ENCODE peak calls at places on chromosome 12, in seven cellular contexts. Z is HL-60, W is NB4, X is cardiac fibroblast, V is dorsolateral prefrontal cortex, D is fibroblast of the aortic adventitia, I is astrocyte. S is an unnamed sample.

GRCh38 chr12:20624718-20625117 is 70.4 kb upstream of the SLCO1C1 start:
- DNase-seq in Z (no peak), W (no peak), X (peak), V (no peak), D (peak), I (no peak), S (peak)

GRCh38 chr12:97556201-97556824 is 93.7 kb downstream of the RMST start:
- DNase-seq in Z (no peak), W (no peak), X (peak), V (no peak), D (no peak), I (peak), S (no peak)

GRCh38 chr12:96248532-96248931 is 54.4 kb downstream of the ELK3 start:
- DNase-seq in Z (no peak), W (no peak), X (no peak), V (peak), D (no peak), I (no peak), S (no peak)

GRCh38 chr12:132427177-132427725 is 62.7 kb upstream of the FBRSL1 start:
- DNase-seq in Z (no peak), W (no peak), X (no peak), V (no peak), D (no peak), I (no peak), S (no peak)

GRCh38 chr12:114412307-114412706 is 6.4 kb upstream of the TBX5 start:
- DNase-seq in Z (no peak), W (no peak), X (no peak), V (no peak), D (no peak), I (no peak), S (no peak)

GRCh38 chr12:110744176-110744575 is 1.5 kb upstream of the PPP1CC start:
- DNase-seq in Z (no peak), W (no peak), X (peak), V (peak), D (peak), I (peak), S (peak)

GRCh38 chr12:105279460-105280056 is 43.6 kb upstream of the APPL2 start:
- DNase-seq in Z (no peak), W (peak), X (peak), V (peak), D (peak), I (no peak), S (no peak)

GRCh38 chr12:104740668-104741067 is 217.4 kb downstream of the SLC41A2 start:
- DNase-seq in Z (peak), W (peak), X (no peak), V (peak), D (no peak), I (no peak), S (no peak)

GRCh38 chr12:25496098-25496587 is 56.9 kb downstream of the LMNTD1 start:
- DNase-seq in Z (no peak), W (no peak), X (peak), V (no peak), D (peak), I (peak), S (no peak)

GRCh38 chr12:39587247-39587646 is 32.4 kb downstream of the ABCD2 start:
- DNase-seq in Z (no peak), W (peak), X (peak), V (no peak), D (no peak), I (no peak), S (no peak)

GRCh38 chr12:116366824-116367223 is 89.3 kb upstream of the MED13L start:
- DNase-seq in Z (no peak), W (no peak), X (no peak), V (no peak), D (no peak), I (no peak), S (no peak)

GRCh38 chr12:54019924-54020586 is 8.2 kb upstream of the HOXC6 start:
- DNase-seq in Z (no peak), W (no peak), X (no peak), V (no peak), D (no peak), I (no peak), S (peak)

GRCh38 chr12:54020587-54020969 is 7.7 kb upstream of the HOXC6 start:
- DNase-seq in Z (no peak), W (no peak), X (no peak), V (no peak), D (no peak), I (no peak), S (no peak)

GRCh38 chr12:54019111-54019811 is 9.0 kb upstream of the HOXC6 start:
- DNase-seq in Z (no peak), W (no peak), X (no peak), V (no peak), D (no peak), I (no peak), S (peak)

GRCh38 chr12:54021432-54022013 is 6.7 kb upstream of the HOXC6 start:
- DNase-seq in Z (no peak), W (no peak), X (no peak), V (no peak), D (no peak), I (no peak), S (peak)

GRCh38 chr12:54021006-54021405 is 7.2 kb upstream of the HOXC6 start:
- DNase-seq in Z (no peak), W (no peak), X (no peak), V (no peak), D (no peak), I (no peak), S (no peak)
- H3K4me3 ChIP-seq in Z (no peak), W (no peak), X (no peak), V (no peak), D (no peak), I (no peak), S (peak)

GRCh38 chr12:44405267-44405666 is 470.8 kb downstream of the NELL2 start:
- DNase-seq in Z (no peak), W (no peak), X (no peak), V (no peak), D (no peak), I (no peak), S (no peak)
- H3K4me3 ChIP-seq in Z (no peak), W (no peak), X (no peak), V (no peak), D (no peak), I (no peak), S (no peak)

DNA sequence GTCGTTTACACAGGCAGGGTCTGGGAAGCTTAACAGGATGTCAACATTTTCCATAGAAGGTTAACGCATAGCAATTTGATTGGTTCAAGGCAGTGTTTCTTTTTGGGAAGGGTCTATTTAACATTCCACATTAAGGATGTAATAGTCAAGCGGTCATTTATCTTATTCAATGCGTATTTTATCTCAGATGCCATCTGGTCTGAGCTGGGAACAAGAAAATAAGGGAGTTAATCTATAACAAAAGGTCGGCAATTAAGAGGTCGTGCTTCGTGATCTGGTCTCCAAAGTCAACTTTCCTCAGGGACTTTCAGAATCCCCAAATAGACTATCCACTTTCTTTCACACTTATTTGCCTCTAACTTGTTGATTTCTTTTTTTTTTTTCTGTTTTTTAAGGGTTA is 614 bp upstream of the RESF1 start:
- DNase-seq in Z (no peak), W (no peak), X (no peak), V (no peak), D (no peak), I (no peak), S (no peak)
- H3K4me3 ChIP-seq in Z (peak), W (peak), X (peak), V (peak), D (peak), I (peak), S (peak)

GRCh38 chr12:57474862-57475261 is 4.8 kb downstream of the ARHGAP9 start:
- DNase-seq in Z (no peak), W (no peak), X (no peak), V (no peak), D (no peak), I (no peak), S (no peak)

GRCh38 chr12:57477710-57478681 is 1.7 kb downstream of the ARHGAP9 start:
- DNase-seq in Z (peak), W (peak), X (peak), V (no peak), D (no peak), I (peak), S (peak)

GRCh38 chr12:57476993-57477709 is 2.5 kb downstream of the ARHGAP9 start:
- DNase-seq in Z (no peak), W (no peak), X (no peak), V (no peak), D (no peak), I (no peak), S (no peak)

GRCh38 chr12:57475271-57476161 is 4.2 kb downstream of the ARHGAP9 start:
- DNase-seq in Z (no peak), W (no peak), X (no peak), V (no peak), D (peak), I (no peak), S (no peak)

GRCh38 chr12:57476162-57476992 is 3.3 kb downstream of the ARHGAP9 start:
- DNase-seq in Z (peak), W (peak), X (no peak), V (no peak), D (no peak), I (no peak), S (no peak)
- H3K4me3 ChIP-seq in Z (peak), W (peak), X (no peak), V (peak), D (no peak), I (peak), S (no peak)

DNA sequence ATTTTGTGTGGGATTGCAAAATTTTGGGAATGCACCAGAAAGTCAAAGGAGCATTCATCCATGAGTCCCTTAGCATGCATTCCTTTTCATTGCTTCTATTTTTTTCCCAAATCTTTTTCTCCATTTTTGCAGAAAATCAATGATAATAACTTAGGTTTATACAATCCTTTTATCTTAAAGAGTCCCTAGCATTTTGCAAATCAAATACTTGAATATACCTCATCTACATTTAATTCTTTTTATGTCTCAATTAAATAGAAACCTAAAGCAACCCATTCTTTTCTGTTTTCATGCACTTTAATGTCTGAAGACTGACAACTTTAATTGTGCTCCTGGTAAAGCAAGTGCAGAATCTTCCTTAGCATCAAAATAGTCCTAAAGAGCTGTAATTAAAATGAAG is 168.2 kb downstream of the ALG10B start:
- DNase-seq in Z (no peak), W (no peak), X (no peak), V (no peak), D (no peak), I (no peak), S (no peak)
- H3K4me3 ChIP-seq in Z (no peak), W (no peak), X (no peak), V (no peak), D (no peak), I (no peak), S (no peak)

DNA sequence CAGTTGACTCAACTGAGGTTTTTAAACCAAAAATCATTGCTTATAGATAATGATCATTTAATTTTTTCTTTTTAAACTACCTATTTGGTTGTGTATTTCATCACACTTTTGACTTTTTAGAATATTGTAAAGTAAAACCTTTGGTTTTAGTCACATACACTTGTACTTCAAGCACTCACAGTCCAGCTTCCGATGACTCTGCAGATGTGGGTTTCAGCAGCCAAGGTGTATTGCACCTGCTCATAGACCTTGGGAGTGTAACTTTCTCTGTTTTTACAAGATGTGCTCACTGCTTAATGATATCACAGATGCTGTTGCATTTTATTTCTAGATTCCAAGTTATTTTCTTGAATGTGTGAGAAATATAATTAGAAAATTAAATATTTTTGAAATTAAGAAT is 188.3 kb upstream of the SLC38A2 start:
- DNase-seq in Z (no peak), W (no peak), X (no peak), V (no peak), D (no peak), I (no peak), S (no peak)
- H3K4me3 ChIP-seq in Z (no peak), W (no peak), X (no peak), V (no peak), D (no peak), I (no peak), S (no peak)

S was measured in MG63.